ENCODE peak calls at places on chromosomes 6 and 20, in four cellular contexts. M is heart right ventricle, S is pancreas, W is endothelial cell of umbilical vein. Q is an unnamed sample.

GRCh38 chr20:38209054-38209675 is 44.1 kb upstream of the TGM2 start:
- DNase-seq in S (no peak), W (no peak), M (peak), Q (no peak)

GRCh38 chr6:129490551-129491245 is 219.3 kb downstream of the ARHGAP18 start:
- DNase-seq in W (peak), M (no peak), S (no peak), Q (peak)

GRCh38 chr6:37056439-37057127 is 51.1 kb downstream of the FGD2 start:
- DNase-seq in S (no peak), W (no peak), M (no peak), Q (no peak)

GRCh38 chr6:39048481-39049399 is at the start of gene GLP1R:
- DNase-seq in S (peak), M (peak), W (no peak), Q (no peak)

GRCh38 chr20:62482136-62482833 is 6.5 kb upstream of the GATA5 start:
- DNase-seq in M (no peak), W (no peak), S (no peak), Q (no peak)

GRCh38 chr6:42726485-42727083 is 4.2 kb upstream of the PRPH2 start:
- DNase-seq in M (peak), S (peak), W (peak), Q (peak)

GRCh38 chr6:11744753-11745152 is 33.9 kb downstream of the ADTRP start:
- DNase-seq in S (no peak), W (peak), M (no peak), Q (peak)

GRCh38 chr6:116447496-116448011 is 13.6 kb upstream of the CALHM6 start:
- DNase-seq in W (no peak), S (no peak), M (no peak), Q (peak)

GRCh38 chr6:43456737-43457126 is 1.4 kb upstream of the DLK2 start:
- DNase-seq in S (peak), M (no peak), W (no peak), Q (no peak)

GRCh38 chr6:56335733-56336132 is 88.4 kb upstream of the COL21A1 start:
- DNase-seq in W (peak), S (no peak), M (no peak), Q (peak)

GRCh38 chr6:69138893-69139494 is 503.9 kb downstream of the ADGRB3 start:
- DNase-seq in S (no peak), W (no peak), M (peak), Q (peak)

GRCh38 chr6:21958428-21958827 is 338.4 kb downstream of the PRL start:
- DNase-seq in S (no peak), W (peak), M (no peak), Q (no peak)

GRCh38 chr6:21952367-21952766 is 344.5 kb downstream of the PRL start:
- DNase-seq in W (no peak), S (no peak), M (no peak), Q (no peak)

GRCh38 chr6:21949211-21949801 is 347.5 kb downstream of the PRL start:
- DNase-seq in W (no peak), S (no peak), M (no peak), Q (no peak)

GRCh38 chr6:21955196-21955595 is 341.6 kb downstream of the PRL start:
- DNase-seq in S (no peak), M (no peak), W (no peak), Q (no peak)

GRCh38 chr6:21953831-21954801 is 342.7 kb downstream of the PRL start:
- DNase-seq in M (no peak), W (peak), S (no peak), Q (peak)
- H3K27ac ChIP-seq in M (no peak), W (peak), S (no peak), Q (no peak)

DNA sequence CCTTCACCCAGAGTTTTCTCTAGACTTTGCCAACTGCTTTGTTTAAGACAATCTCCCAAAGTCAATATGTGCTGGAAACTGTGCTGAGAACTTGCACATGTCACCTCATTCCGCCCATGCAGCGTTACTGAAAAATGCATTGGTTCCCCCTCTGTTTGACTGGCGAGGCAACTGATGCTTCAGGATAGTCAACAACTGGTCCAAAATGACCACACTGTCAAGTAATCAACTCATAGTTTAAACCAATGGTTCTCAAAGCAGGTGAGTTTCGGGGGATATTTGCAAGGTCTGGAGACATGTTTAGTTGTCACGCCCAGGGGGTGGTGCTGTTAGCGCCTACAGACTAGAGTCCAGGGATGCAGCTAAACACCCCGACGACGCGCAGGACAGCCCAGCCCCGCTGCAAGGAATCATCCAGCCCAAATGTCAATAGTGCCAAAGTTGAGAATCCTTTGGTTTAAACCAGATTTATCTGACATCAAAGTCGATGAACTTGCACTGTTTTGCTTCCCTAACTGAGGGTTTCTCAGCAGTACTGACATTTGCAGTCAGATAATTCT is 170.0 kb downstream of the ZNF217 start:
- DNase-seq in S (no peak), W (no peak), M (no peak), Q (no peak)
- TF ChIP-seq CTCF in S (no peak), W (no peak), M (no peak), Q (no peak)

GRCh38 chr6:112087136-112087908 is at the start of the genes FAM229B and TUBE1:
- DNase-seq in S (peak), M (peak), W (peak), Q (peak)

GRCh38 chr6:112085666-112086065 is 1.6 kb downstream of the TUBE1 start:
- DNase-seq in W (no peak), S (no peak), M (no peak), Q (no peak)

GRCh38 chr6:112086744-112087135 is 542 bp downstream of the TUBE1 start:
- DNase-seq in W (peak), M (no peak), S (no peak), Q (peak)

GRCh38 chr6:112087916-112088315 is 525 bp downstream of the FAM229B start:
- DNase-seq in W (no peak), M (no peak), S (no peak), Q (no peak)
- H3K27ac ChIP-seq in W (peak), M (peak), S (peak), Q (peak)

GRCh38 chr6:114638346-114638745 is 295.5 kb upstream of the HS3ST5 start:
- DNase-seq in W (no peak), S (no peak), M (no peak), Q (no peak)
- TF ChIP-seq CTCF in W (no peak), S (no peak), M (no peak), Q (no peak)

GRCh38 chr20:23551786-23552185 is 16.5 kb downstream of the CST9L start:
- DNase-seq in M (no peak), W (no peak), S (no peak), Q (no peak)

GRCh38 chr20:23548408-23548807 is 19.9 kb downstream of the CST9L start:
- DNase-seq in W (no peak), M (no peak), S (no peak), Q (no peak)

GRCh38 chr20:23547613-23548012 is 20.7 kb downstream of the CST9L start:
- DNase-seq in W (no peak), S (no peak), M (no peak), Q (no peak)

GRCh38 chr20:23550227-23550626 is 18.1 kb downstream of the CST9L start:
- DNase-seq in W (no peak), M (no peak), S (no peak), Q (no peak)

GRCh38 chr20:23551383-23551782 is 16.9 kb downstream of the CST9L start:
- DNase-seq in W (no peak), M (no peak), S (no peak), Q (no peak)
- H3K27ac ChIP-seq in W (no peak), M (no peak), S (no peak), Q (no peak)

DNA sequence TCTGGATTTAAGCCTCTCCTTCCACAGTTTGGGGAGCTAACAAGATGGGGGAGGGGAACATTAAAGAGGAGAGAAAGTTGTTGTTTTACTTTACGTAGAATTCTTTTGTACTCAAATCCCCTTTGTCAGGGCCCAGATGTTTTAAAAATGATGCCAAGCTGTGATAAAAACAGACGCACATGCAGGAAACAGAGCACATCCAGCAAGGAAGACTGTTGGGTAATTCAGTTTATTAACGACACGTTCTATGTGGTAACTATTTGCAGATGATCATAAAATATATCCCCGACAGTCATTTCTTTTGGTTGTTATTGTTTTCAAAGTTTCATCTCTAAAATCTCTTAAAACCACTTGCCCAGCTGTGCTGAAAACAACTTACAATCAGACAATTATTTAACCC is 307.0 kb upstream of the PRDM1 start:
- DNase-seq in M (no peak), W (no peak), S (no peak), Q (no peak)
- TF ChIP-seq CTCF in M (no peak), W (no peak), S (no peak), Q (no peak)

GRCh38 chr6:29941916-29942274 is 437 bp upstream of the HLA-A start:
- DNase-seq in M (no peak), W (no peak), S (no peak), Q (no peak)
- H3K27ac ChIP-seq in M (peak), W (peak), S (peak), Q (peak)